ENCODE peak calls at places on chromosomes 13 and 19, in six cellular contexts. One of them, this sample, is unnamed.

GRCh38 chr13:28819748-28820098 is 416 bp upstream of the MTUS2 start:
- DNase-seq in H1: no peak
- DNase-seq in HepG2: peak
- DNase-seq in GM23338: peak
- DNase-seq in endothelial cell of umbilical vein: peak
- DNase-seq in K562: peak
- DNase-seq in this sample: no peak

GRCh38 chr19:11382898-11383705 is 1.0 kb downstream of the EPOR start:
- DNase-seq in HepG2: peak
- DNase-seq in GM23338: peak
- DNase-seq in endothelial cell of umbilical vein: peak
- DNase-seq in K562: peak
- DNase-seq in H1: no peak
- DNase-seq in this sample: no peak

GRCh38 chr13:45353895-45354294 is 12.9 kb upstream of the TPT1 start:
- DNase-seq in HepG2: no peak
- DNase-seq in K562: no peak
- DNase-seq in endothelial cell of umbilical vein: no peak
- DNase-seq in H1: no peak
- DNase-seq in GM23338: no peak
- DNase-seq in this sample: no peak

GRCh38 chr13:23788459-23788858 is 100.7 kb downstream of the MIPEP start:
- DNase-seq in HepG2: no peak
- DNase-seq in K562: no peak
- DNase-seq in endothelial cell of umbilical vein: no peak
- DNase-seq in H1: no peak
- DNase-seq in GM23338: no peak
- DNase-seq in this sample: no peak

GRCh38 chr13:95275322-95276118 is 25.7 kb downstream of the ABCC4 start:
- DNase-seq in endothelial cell of umbilical vein: no peak
- DNase-seq in K562: no peak
- DNase-seq in H1: no peak
- DNase-seq in GM23338: no peak
- DNase-seq in HepG2: peak
- DNase-seq in this sample: no peak

GRCh38 chr19:35703343-35703742 is 1.0 kb upstream of the ZBTB32 start:
- DNase-seq in K562: no peak
- DNase-seq in HepG2: no peak
- DNase-seq in H1: no peak
- DNase-seq in GM23338: peak
- DNase-seq in endothelial cell of umbilical vein: no peak
- DNase-seq in this sample: no peak

GRCh38 chr19:37563518-37563917 is 31.1 kb downstream of the ZNF571 start:
- DNase-seq in K562: no peak
- DNase-seq in GM23338: no peak
- DNase-seq in H1: no peak
- DNase-seq in HepG2: no peak
- DNase-seq in endothelial cell of umbilical vein: no peak
- DNase-seq in this sample: no peak

GRCh38 chr19:18021121-18021755 is 13.3 kb downstream of the ARRDC2 start:
- DNase-seq in endothelial cell of umbilical vein: peak
- DNase-seq in K562: peak
- DNase-seq in HepG2: no peak
- DNase-seq in H1: no peak
- DNase-seq in GM23338: no peak
- DNase-seq in this sample: no peak

GRCh38 chr13:20128459-20128927 is 32.4 kb downstream of the GJA3 start:
- DNase-seq in GM23338: no peak
- DNase-seq in H1: no peak
- DNase-seq in K562: no peak
- DNase-seq in HepG2: peak
- DNase-seq in endothelial cell of umbilical vein: no peak
- DNase-seq in this sample: no peak

GRCh38 chr19:7904074-7905020 is 670 bp downstream of the MAP2K7 start:
- DNase-seq in H1: no peak
- DNase-seq in HepG2: no peak
- DNase-seq in K562: peak
- DNase-seq in GM23338: peak
- DNase-seq in endothelial cell of umbilical vein: peak
- DNase-seq in this sample: no peak

GRCh38 chr19:10603084-10603872 is 16.2 kb upstream of the AP1M2 start:
- DNase-seq in H1: no peak
- DNase-seq in GM23338: peak
- DNase-seq in HepG2: no peak
- DNase-seq in K562: peak
- DNase-seq in endothelial cell of umbilical vein: peak
- DNase-seq in this sample: peak

GRCh38 chr13:26051231-26052135 is at the start of gene SHISA2:
- DNase-seq in HepG2: no peak
- DNase-seq in endothelial cell of umbilical vein: peak
- DNase-seq in GM23338: peak
- DNase-seq in H1: peak
- DNase-seq in K562: no peak
- DNase-seq in this sample: no peak

GRCh38 chr13:25179011-25179410 is 6.9 kb upstream of the AMER2 start:
- DNase-seq in K562: no peak
- DNase-seq in HepG2: no peak
- DNase-seq in endothelial cell of umbilical vein: no peak
- DNase-seq in H1: no peak
- DNase-seq in GM23338: no peak
- DNase-seq in this sample: no peak

GRCh38 chr19:52603558-52604207 is 33.6 kb downstream of the ZNF701 start:
- DNase-seq in GM23338: no peak
- DNase-seq in endothelial cell of umbilical vein: no peak
- DNase-seq in H1: no peak
- DNase-seq in HepG2: no peak
- DNase-seq in K562: no peak
- DNase-seq in this sample: no peak

GRCh38 chr13:80654638-80655249 is 313.8 kb upstream of the SPRY2 start:
- DNase-seq in GM23338: peak
- DNase-seq in endothelial cell of umbilical vein: no peak
- DNase-seq in H1: no peak
- DNase-seq in HepG2: no peak
- DNase-seq in K562: peak
- DNase-seq in this sample: no peak

GRCh38 chr13:60448907-60449510 is 52.0 kb downstream of the TDRD3 start:
- DNase-seq in HepG2: peak
- DNase-seq in GM23338: peak
- DNase-seq in endothelial cell of umbilical vein: peak
- DNase-seq in K562: peak
- DNase-seq in H1: no peak
- DNase-seq in this sample: peak

GRCh38 chr19:49616945-49617344 is 23.0 kb downstream of the RRAS start:
- DNase-seq in endothelial cell of umbilical vein: no peak
- DNase-seq in K562: no peak
- DNase-seq in H1: no peak
- DNase-seq in GM23338: no peak
- DNase-seq in HepG2: no peak
- DNase-seq in this sample: no peak

DNA sequence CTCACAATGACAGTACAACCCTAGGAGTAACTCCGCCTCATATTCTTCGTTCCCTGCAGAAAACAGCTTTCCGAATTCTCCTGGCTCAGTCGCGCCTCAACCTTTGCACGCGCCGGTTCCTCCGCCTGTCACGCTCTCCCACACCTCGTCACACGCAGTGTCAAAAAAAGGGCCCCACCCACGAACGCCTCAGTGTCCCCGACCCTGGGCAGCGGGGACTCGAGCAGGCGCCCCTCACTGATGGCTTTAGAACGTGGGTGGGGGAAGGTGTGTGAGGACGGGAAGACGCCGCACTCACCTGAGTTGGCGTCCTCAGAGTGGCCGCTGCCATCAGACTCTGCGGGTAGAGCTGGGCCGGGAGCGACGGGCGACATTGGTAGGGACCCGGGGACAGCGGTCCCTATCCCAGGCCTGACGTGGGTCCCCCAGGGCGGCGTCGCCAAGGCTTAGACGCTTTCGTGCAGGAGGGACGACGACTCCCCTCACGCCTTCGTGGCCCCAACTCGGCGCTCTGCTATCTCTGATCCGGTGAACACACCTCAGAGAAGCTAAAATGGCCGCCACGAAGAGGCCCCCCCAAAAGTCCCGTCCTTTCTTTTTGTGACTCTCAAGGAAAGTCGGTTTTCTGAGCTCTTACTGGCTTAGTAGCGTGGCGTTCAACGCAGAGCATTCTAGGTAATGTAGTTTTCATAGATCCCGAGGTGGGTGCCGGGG is at the start of gene ZNF154:
- DNase-seq in K562: no peak
- DNase-seq in endothelial cell of umbilical vein: peak
- DNase-seq in H1: peak
- DNase-seq in HepG2: no peak
- DNase-seq in GM23338: peak
- DNase-seq in this sample: no peak
- TF ChIP-seq POLR2AphosphoS5 in K562: no peak
- TF ChIP-seq POLR2AphosphoS5 in endothelial cell of umbilical vein: no peak
- TF ChIP-seq POLR2AphosphoS5 in H1: no peak
- TF ChIP-seq POLR2AphosphoS5 in HepG2: no peak
- TF ChIP-seq POLR2AphosphoS5 in GM23338: peak
- TF ChIP-seq POLR2AphosphoS5 in this sample: no peak

DNA sequence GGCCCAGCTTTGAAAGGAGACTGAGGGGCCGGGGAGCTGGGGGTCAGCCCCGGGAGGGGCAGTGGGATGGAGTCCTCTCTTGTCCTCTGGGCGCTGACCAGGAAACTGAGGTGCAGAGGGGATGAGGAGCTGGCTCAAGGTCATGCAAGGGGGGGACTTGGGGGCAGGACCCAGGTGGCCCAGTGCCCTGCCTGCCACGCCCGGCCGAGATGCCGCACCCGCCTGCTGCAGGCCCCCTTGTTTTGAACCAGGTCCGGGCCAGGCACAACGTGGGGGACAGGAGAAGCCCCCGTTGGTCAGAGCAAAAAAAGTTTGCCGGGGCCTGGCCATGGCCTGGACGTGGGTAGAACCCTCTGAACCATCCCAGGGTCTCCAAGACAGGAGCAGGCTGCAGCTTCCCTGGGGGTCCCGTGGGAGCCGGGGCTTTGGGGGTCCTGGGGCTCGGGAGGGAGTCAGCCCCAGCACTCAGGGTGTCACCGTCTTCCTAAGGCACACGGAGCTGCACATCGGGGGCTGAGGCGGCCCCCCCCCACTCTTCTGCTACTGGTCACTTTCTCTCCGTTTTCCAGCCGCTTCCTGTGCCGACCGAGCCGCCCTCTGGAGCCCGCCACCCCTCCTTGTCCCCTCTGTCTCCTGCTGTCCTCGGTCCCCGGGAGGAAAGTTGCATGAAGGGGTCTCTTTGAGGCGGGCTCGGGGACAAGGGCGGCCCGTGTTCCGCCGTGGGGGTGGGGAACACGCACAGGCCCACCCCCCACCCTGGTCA is 1.4 kb downstream of the EFNA2 start:
- DNase-seq in GM23338: no peak
- DNase-seq in endothelial cell of umbilical vein: no peak
- DNase-seq in K562: no peak
- DNase-seq in H1: no peak
- DNase-seq in HepG2: no peak
- DNase-seq in this sample: no peak
- TF ChIP-seq EZH2 in GM23338: no peak
- TF ChIP-seq EZH2 in endothelial cell of umbilical vein: peak
- TF ChIP-seq EZH2 in K562: no peak
- TF ChIP-seq EZH2 in H1: no peak
- TF ChIP-seq EZH2 in HepG2: no peak
- TF ChIP-seq EZH2 in this sample: no peak

GRCh38 chr13:114142640-114143490 is 10.4 kb upstream of the RASA3 start:
- DNase-seq in H1: no peak
- DNase-seq in HepG2: no peak
- DNase-seq in endothelial cell of umbilical vein: no peak
- DNase-seq in GM23338: no peak
- DNase-seq in K562: no peak
- DNase-seq in this sample: no peak

GRCh38 chr13:114141261-114141996 is 9.0 kb upstream of the RASA3 start:
- DNase-seq in endothelial cell of umbilical vein: no peak
- DNase-seq in HepG2: no peak
- DNase-seq in H1: no peak
- DNase-seq in K562: no peak
- DNase-seq in GM23338: no peak
- DNase-seq in this sample: no peak

GRCh38 chr13:114140131-114140908 is 7.9 kb upstream of the RASA3 start:
- DNase-seq in H1: no peak
- DNase-seq in endothelial cell of umbilical vein: no peak
- DNase-seq in GM23338: no peak
- DNase-seq in K562: no peak
- DNase-seq in HepG2: no peak
- DNase-seq in this sample: no peak

GRCh38 chr13:114140909-114141255 is 8.5 kb upstream of the RASA3 start:
- DNase-seq in H1: no peak
- DNase-seq in endothelial cell of umbilical vein: no peak
- DNase-seq in HepG2: no peak
- DNase-seq in K562: no peak
- DNase-seq in GM23338: no peak
- DNase-seq in this sample: no peak

DNA sequence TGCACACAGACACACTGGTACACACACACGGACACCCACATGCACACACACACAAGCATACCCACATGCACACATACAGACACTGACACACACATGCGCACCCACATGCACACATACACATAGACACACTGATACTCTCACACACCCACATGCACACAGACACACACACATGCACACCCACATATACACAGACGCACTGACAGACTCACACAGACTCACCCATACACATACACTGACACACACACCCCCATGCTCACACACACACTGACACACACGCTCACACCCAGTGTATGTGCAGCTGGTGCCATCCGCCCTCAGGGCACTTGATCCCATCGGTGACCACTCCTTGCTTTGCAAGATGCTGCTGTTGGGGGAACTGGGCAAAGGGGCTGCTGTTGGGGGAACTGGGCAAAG is 9.7 kb upstream of the RASA3 start:
- DNase-seq in K562: no peak
- DNase-seq in endothelial cell of umbilical vein: no peak
- DNase-seq in H1: no peak
- DNase-seq in HepG2: no peak
- DNase-seq in GM23338: no peak
- DNase-seq in this sample: no peak
- TF ChIP-seq POLR2AphosphoS5 in K562: no peak
- TF ChIP-seq POLR2AphosphoS5 in endothelial cell of umbilical vein: no peak
- TF ChIP-seq POLR2AphosphoS5 in H1: no peak
- TF ChIP-seq POLR2AphosphoS5 in HepG2: no peak
- TF ChIP-seq POLR2AphosphoS5 in GM23338: no peak
- TF ChIP-seq POLR2AphosphoS5 in this sample: no peak

GRCh38 chr13:111898956-111899713 is 167.8 kb upstream of the SOX1 start:
- DNase-seq in GM23338: no peak
- DNase-seq in HepG2: no peak
- DNase-seq in K562: no peak
- DNase-seq in H1: no peak
- DNase-seq in endothelial cell of umbilical vein: no peak
- DNase-seq in this sample: no peak

GRCh38 chr13:111902726-111903125 is 164.2 kb upstream of the SOX1 start:
- DNase-seq in H1: no peak
- DNase-seq in HepG2: no peak
- DNase-seq in endothelial cell of umbilical vein: no peak
- DNase-seq in GM23338: no peak
- DNase-seq in K562: no peak
- DNase-seq in this sample: no peak

GRCh38 chr13:111901301-111901905 is 165.5 kb upstream of the SOX1 start:
- DNase-seq in GM23338: no peak
- DNase-seq in K562: no peak
- DNase-seq in HepG2: no peak
- DNase-seq in H1: no peak
- DNase-seq in endothelial cell of umbilical vein: no peak
- DNase-seq in this sample: no peak

GRCh38 chr13:111899714-111900389 is 167.1 kb upstream of the SOX1 start:
- DNase-seq in K562: no peak
- DNase-seq in HepG2: no peak
- DNase-seq in endothelial cell of umbilical vein: no peak
- DNase-seq in H1: no peak
- DNase-seq in GM23338: no peak
- DNase-seq in this sample: no peak

GRCh38 chr13:111900390-111901180 is 166.4 kb upstream of the SOX1 start:
- DNase-seq in GM23338: no peak
- DNase-seq in HepG2: no peak
- DNase-seq in H1: no peak
- DNase-seq in K562: no peak
- DNase-seq in endothelial cell of umbilical vein: no peak
- DNase-seq in this sample: no peak
- TF ChIP-seq EZH2 in GM23338: no peak
- TF ChIP-seq EZH2 in HepG2: no peak
- TF ChIP-seq EZH2 in H1: no peak
- TF ChIP-seq EZH2 in K562: no peak
- TF ChIP-seq EZH2 in endothelial cell of umbilical vein: no peak
- TF ChIP-seq EZH2 in this sample: no peak

This sample was measured in SK-N-MC.